ENCODE peak calls at places on chromosome 17, in six cellular contexts. M is heart right ventricle; V is GM04504; B is activated CD4-positive, alpha-beta T cell treated with anti-CD3 and anti-CD28 coated beads, Interleukin-2, amount 50 U/mL, for 4 hours; Y is NCI-H1436; W is K562. Z is an unnamed sample.

GRCh38 chr17:31136319-31136718 is 41.5 kb downstream of the NF1 start:
- DNase-seq in M (no peak), V (no peak), B (no peak), Y (no peak), W (no peak), Z (no peak)

GRCh38 chr17:17347234-17347955 is 44.2 kb downstream of the NT5M start:
- DNase-seq in M (no peak), V (no peak), B (no peak), Y (no peak), W (no peak), Z (no peak)

GRCh38 chr17:27974531-27975145 is 67.8 kb upstream of the NLK start:
- DNase-seq in M (no peak), V (no peak), B (no peak), Y (no peak), W (no peak), Z (no peak)

GRCh38 chr17:57035971-57036481 is 49.0 kb upstream of the AKAP1 start:
- DNase-seq in M (peak; percentile 46), V (no peak), B (no peak), Y (peak; percentile 85), W (no peak), Z (peak; percentile 81)

GRCh38 chr17:4176803-4177472 is 33.9 kb downstream of the CYB5D2 start:
- DNase-seq in M (no peak), V (no peak), B (no peak), Y (no peak), W (no peak), Z (no peak)

GRCh38 chr17:75087558-75088453 is at the start of gene SLC16A5:
- DNase-seq in M (peak; percentile 91), V (peak; percentile 82), B (peak; percentile 17), Y (no peak), W (peak; percentile 96), Z (no peak)

GRCh38 chr17:29586676-29587469 is 2.6 kb downstream of the GIT1 start:
- DNase-seq in M (peak; percentile 9), V (no peak), B (no peak), Y (no peak), W (no peak), Z (no peak)

GRCh38 chr17:61255609-61256008 is 144.0 kb upstream of the TBX2 start:
- DNase-seq in M (no peak), V (no peak), B (no peak), Y (no peak), W (no peak), Z (no peak)

GRCh38 chr17:19401321-19402010 is 9.6 kb upstream of the RNF112 start:
- DNase-seq in M (no peak), V (no peak), B (no peak), Y (no peak), W (no peak), Z (no peak)

GRCh38 chr17:67435122-67435521 is 58.0 kb downstream of the PITPNC1 start:
- DNase-seq in M (no peak), V (no peak), B (peak; percentile 51), Y (no peak), W (no peak), Z (no peak)

GRCh38 chr17:5705876-5706420 is 121.6 kb upstream of the NLRP1 start:
- DNase-seq in M (no peak), V (no peak), B (no peak), Y (no peak), W (no peak), Z (no peak)

GRCh38 chr17:2872282-2872681 is 76.0 kb downstream of the RAP1GAP2 start:
- DNase-seq in M (no peak), V (no peak), B (no peak), Y (no peak), W (no peak), Z (no peak)

GRCh38 chr17:49850772-49851386 is 3.0 kb upstream of the TAC4 start:
- DNase-seq in M (no peak), V (no peak), B (no peak), Y (no peak), W (no peak), Z (no peak)

GRCh38 chr17:68777856-68778694 is 176.9 kb upstream of the FAM20A start:
- DNase-seq in M (no peak), V (no peak), B (no peak), Y (peak; percentile 59), W (no peak), Z (peak; percentile 60)

GRCh38 chr17:40854175-40854814 is 12.7 kb downstream of the KRT12 start:
- DNase-seq in M (no peak), V (peak; percentile 74), B (no peak), Y (no peak), W (peak; percentile 32), Z (no peak)

GRCh38 chr17:47615766-47616424 is 33.8 kb upstream of the KPNB1 start:
- DNase-seq in M (no peak), V (peak; percentile 17), B (no peak), Y (peak; percentile 65), W (peak; percentile 27), Z (no peak)

GRCh38 chr17:48636177-48637018 is 10.2 kb upstream of the HOXB9 start:
- DNase-seq in M (no peak), V (no peak), B (peak; percentile 54), Y (peak; percentile 82), W (peak; percentile 84), Z (peak; percentile 27)